ENCODE peak calls at places on chromosome 1, in six cellular contexts. L is WERI-Rb-1, E is hippocampal formation, H is stomach, D is GM20000, N is endothelial cell. A is an unnamed sample.
A peak's percentile ranks its signal among the peaks of the same experiment; 100 is the strongest.

GRCh38 chr1:22317920-22318243 is 133.8 kb upstream of the ZBTB40 start:
- DNase-seq in L (no peak), E (no peak), H (no peak), D (no peak), N (no peak), A (no peak)

GRCh38 chr1:1777950-1778826 is at the start of gene NADK:
- DNase-seq in L (peak; percentile 74), E (peak; percentile 63), H (peak; percentile 74), D (peak; percentile 96), N (peak; percentile 81), A (no peak)

GRCh38 chr1:27144349-27144748 is 10.6 kb downstream of the SLC9A1 start:
- DNase-seq in L (no peak), E (no peak), H (peak; percentile 79), D (no peak), N (no peak), A (no peak)

GRCh38 chr1:23083714-23084480 is 64.6 kb downstream of the KDM1A start:
- DNase-seq in L (no peak), E (no peak), H (no peak), D (no peak), N (no peak), A (no peak)

GRCh38 chr1:51671527-51672325 is 54.8 kb downstream of the OSBPL9 start:
- DNase-seq in L (no peak), E (no peak), H (no peak), D (no peak), N (no peak), A (no peak)

GRCh38 chr1:36624466-36624865 is 141.8 kb upstream of the CSF3R start:
- DNase-seq in L (no peak), E (no peak), H (no peak), D (no peak), N (no peak), A (no peak)

GRCh38 chr1:37851782-37852210 is 7.6 kb downstream of the MTF1 start:
- DNase-seq in L (no peak), E (no peak), H (no peak), D (no peak), N (no peak), A (no peak)

GRCh38 chr1:5348732-5349465 is 643.3 kb downstream of the NPHP4 start:
- DNase-seq in L (no peak), E (no peak), H (no peak), D (no peak), N (no peak), A (no peak)

GRCh38 chr1:117284408-117285215 is 73.9 kb upstream of the VTCN1 start:
- DNase-seq in L (peak; percentile 30), E (no peak), H (no peak), D (peak; percentile 33), N (peak; percentile 10), A (no peak)

GRCh38 chr1:110190282-110190929 is 19.7 kb upstream of the KCNC4 start:
- DNase-seq in L (no peak), E (no peak), H (peak; percentile 48), D (no peak), N (no peak), A (no peak)

GRCh38 chr1:99968214-99968613 is 1.6 kb upstream of the SLC35A3 start:
- DNase-seq in L (no peak), E (no peak), H (no peak), D (no peak), N (no peak), A (no peak)

GRCh38 chr1:91803847-91804545 is 82.0 kb downstream of the TGFBR3 start:
- DNase-seq in L (no peak), E (no peak), H (no peak), D (peak; percentile 62), N (no peak), A (peak; percentile 4)

GRCh38 chr1:231214918-231215675 is 25.9 kb upstream of the GNPAT start:
- DNase-seq in L (no peak), E (no peak), H (no peak), D (peak; percentile 17), N (no peak), A (peak; percentile 11)

GRCh38 chr1:99672500-99673213 is 26.7 kb downstream of the PALMD start:
- DNase-seq in L (no peak), E (no peak), H (no peak), D (no peak), N (no peak), A (no peak)

GRCh38 chr1:84000196-84000885 is 1.4 kb upstream of the TTLL7 start:
- DNase-seq in L (no peak), E (no peak), H (no peak), D (no peak), N (no peak), A (no peak)

GRCh38 chr1:47187226-47187925 is 2.5 kb downstream of the PDZK1IP1 start:
- DNase-seq in L (no peak), E (no peak), H (peak; percentile 21), D (no peak), N (no peak), A (no peak)

GRCh38 chr1:23384312-23385058 is 14.8 kb upstream of the ZNF436 start:
- DNase-seq in L (no peak), E (no peak), H (no peak), D (no peak), N (no peak), A (no peak)

GRCh38 chr1:26862781-26863676 is at the start of gene SFN:
- DNase-seq in L (peak; percentile 47), E (no peak), H (peak; percentile 88), D (peak; percentile 51), N (peak; percentile 33), A (no peak)

GRCh38 chr1:27668808-27669723 is 2.9 kb downstream of the IFI6 start:
- DNase-seq in L (peak; percentile 80), E (peak; percentile 38), H (peak; percentile 86), D (peak; percentile 84), N (peak; percentile 85), A (peak; percentile 46)

GRCh38 chr1:1678581-1679380 is 13.8 kb downstream of the SLC35E2B start:
- DNase-seq in L (peak; percentile 49), E (no peak), H (peak; percentile 84), D (peak; percentile 72), N (peak; percentile 73), A (no peak)

GRCh38 chr1:164092603-164093353 is 466.2 kb upstream of the PBX1 start:
- DNase-seq in L (peak; percentile 59), E (no peak), H (no peak), D (no peak), N (no peak), A (no peak)

GRCh38 chr1:116286541-116286971 is 86.5 kb upstream of the ATP1A1 start:
- DNase-seq in L (peak; percentile 54), E (no peak), H (no peak), D (no peak), N (no peak), A (no peak)

GRCh38 chr1:46622341-46622740 is 5.7 kb upstream of the MOB3C start:
- DNase-seq in L (no peak), E (no peak), H (peak; percentile 56), D (peak; percentile 35), N (peak; percentile 49), A (peak; percentile 34)

GRCh38 chr1:52551476-52552235 is 1.2 kb downstream of the TUT4 start:
- DNase-seq in L (peak; percentile 57), E (no peak), H (no peak), D (no peak), N (no peak), A (no peak)

GRCh38 chr1:34846265-34846664 is 13.3 kb downstream of the SMIM12 start:
- DNase-seq in L (no peak), E (no peak), H (no peak), D (no peak), N (no peak), A (no peak)

GRCh38 chr1:30274937-30275621 is 448.3 kb downstream of the MATN1 start:
- DNase-seq in L (no peak), E (no peak), H (no peak), D (no peak), N (no peak), A (no peak)

GRCh38 chr1:201902198-201902597 is 13.5 kb downstream of the SHISA4 start:
- DNase-seq in L (no peak), E (no peak), H (no peak), D (no peak), N (no peak), A (no peak)

GRCh38 chr1:156750191-156750931 is 1.1 kb downstream of the HDGF start:
- DNase-seq in L (peak; percentile 64), E (no peak), H (peak; percentile 34), D (no peak), N (no peak), A (no peak)

GRCh38 chr1:108719654-108720435 is 7.1 kb downstream of the FNDC7 start:
- DNase-seq in L (no peak), E (peak; percentile 19), H (no peak), D (no peak), N (no peak), A (no peak)